ENCODE peak calls at places on chromosome 11, in ten cellular contexts. One of them, this sample, is unnamed.

GRCh38 chr11:34487430-34487829 is 26.2 kb downstream of the ELF5 start:
- DNase-seq in CD4-positive, alpha-beta T cell: no peak
- DNase-seq in body of pancreas: no peak
- DNase-seq in left lung: no peak
- DNase-seq in GM19239: no peak
- DNase-seq in stimulated activated CD4-positive, alpha-beta T cell treated with anti-CD3 and anti-CD28 coated beads, Interleukin-12 subunit alpha, Interleukin-12 subunit beta, amount 100 ng/mL, for 48 hours: no peak
- DNase-seq in ELF-1: no peak
- DNase-seq in HCT116: no peak
- DNase-seq in H7: no peak
- DNase-seq in activated CD4-positive, CD25-positive, alpha-beta regulatory T cell treated with anti-CD3 and anti-CD28 coated beads, Interleukin-2, amount 50 U/mL, for 16 hours: no peak
- DNase-seq in this sample: no peak

GRCh38 chr11:78228467-78228866 is 39.7 kb downstream of the USP35 start:
- DNase-seq in stimulated activated CD4-positive, alpha-beta T cell treated with anti-CD3 and anti-CD28 coated beads, Interleukin-12 subunit alpha, Interleukin-12 subunit beta, amount 100 ng/mL, for 48 hours: no peak
- DNase-seq in HCT116: peak; percentile 32
- DNase-seq in left lung: no peak
- DNase-seq in body of pancreas: no peak
- DNase-seq in GM19239: peak; percentile 54
- DNase-seq in H7: peak; percentile 80
- DNase-seq in activated CD4-positive, CD25-positive, alpha-beta regulatory T cell treated with anti-CD3 and anti-CD28 coated beads, Interleukin-2, amount 50 U/mL, for 16 hours: no peak
- DNase-seq in ELF-1: peak; percentile 62
- DNase-seq in CD4-positive, alpha-beta T cell: no peak
- DNase-seq in this sample: peak; percentile 87

GRCh38 chr11:64250875-64251721 is at the start of gene PLCB3:
- DNase-seq in ELF-1: peak; percentile 63
- DNase-seq in body of pancreas: peak; percentile 63
- DNase-seq in GM19239: peak; percentile 91
- DNase-seq in stimulated activated CD4-positive, alpha-beta T cell treated with anti-CD3 and anti-CD28 coated beads, Interleukin-12 subunit alpha, Interleukin-12 subunit beta, amount 100 ng/mL, for 48 hours: no peak
- DNase-seq in HCT116: no peak
- DNase-seq in CD4-positive, alpha-beta T cell: peak; percentile 39
- DNase-seq in activated CD4-positive, CD25-positive, alpha-beta regulatory T cell treated with anti-CD3 and anti-CD28 coated beads, Interleukin-2, amount 50 U/mL, for 16 hours: peak; percentile 50
- DNase-seq in H7: peak; percentile 99
- DNase-seq in left lung: peak; percentile 93
- DNase-seq in this sample: peak; percentile 51

GRCh38 chr11:35978891-35979290 is 35.0 kb downstream of the LDLRAD3 start:
- DNase-seq in ELF-1: no peak
- DNase-seq in CD4-positive, alpha-beta T cell: no peak
- DNase-seq in GM19239: no peak
- DNase-seq in body of pancreas: no peak
- DNase-seq in H7: no peak
- DNase-seq in stimulated activated CD4-positive, alpha-beta T cell treated with anti-CD3 and anti-CD28 coated beads, Interleukin-12 subunit alpha, Interleukin-12 subunit beta, amount 100 ng/mL, for 48 hours: no peak
- DNase-seq in activated CD4-positive, CD25-positive, alpha-beta regulatory T cell treated with anti-CD3 and anti-CD28 coated beads, Interleukin-2, amount 50 U/mL, for 16 hours: no peak
- DNase-seq in HCT116: no peak
- DNase-seq in left lung: no peak
- DNase-seq in this sample: no peak

GRCh38 chr11:27088353-27088752 is 47.7 kb downstream of the BBOX1 start:
- DNase-seq in HCT116: no peak
- DNase-seq in activated CD4-positive, CD25-positive, alpha-beta regulatory T cell treated with anti-CD3 and anti-CD28 coated beads, Interleukin-2, amount 50 U/mL, for 16 hours: no peak
- DNase-seq in left lung: no peak
- DNase-seq in stimulated activated CD4-positive, alpha-beta T cell treated with anti-CD3 and anti-CD28 coated beads, Interleukin-12 subunit alpha, Interleukin-12 subunit beta, amount 100 ng/mL, for 48 hours: no peak
- DNase-seq in ELF-1: no peak
- DNase-seq in body of pancreas: no peak
- DNase-seq in GM19239: no peak
- DNase-seq in H7: no peak
- DNase-seq in CD4-positive, alpha-beta T cell: no peak
- DNase-seq in this sample: no peak

GRCh38 chr11:37699644-37700043 is 1101.6 kb upstream of the RAG2 start:
- DNase-seq in body of pancreas: no peak
- DNase-seq in ELF-1: no peak
- DNase-seq in GM19239: no peak
- DNase-seq in stimulated activated CD4-positive, alpha-beta T cell treated with anti-CD3 and anti-CD28 coated beads, Interleukin-12 subunit alpha, Interleukin-12 subunit beta, amount 100 ng/mL, for 48 hours: no peak
- DNase-seq in H7: no peak
- DNase-seq in HCT116: no peak
- DNase-seq in CD4-positive, alpha-beta T cell: no peak
- DNase-seq in left lung: no peak
- DNase-seq in activated CD4-positive, CD25-positive, alpha-beta regulatory T cell treated with anti-CD3 and anti-CD28 coated beads, Interleukin-2, amount 50 U/mL, for 16 hours: no peak
- DNase-seq in this sample: no peak

GRCh38 chr11:111730031-111730430 is 36.2 kb downstream of the PPP2R1B start:
- DNase-seq in activated CD4-positive, CD25-positive, alpha-beta regulatory T cell treated with anti-CD3 and anti-CD28 coated beads, Interleukin-2, amount 50 U/mL, for 16 hours: no peak
- DNase-seq in ELF-1: no peak
- DNase-seq in H7: no peak
- DNase-seq in stimulated activated CD4-positive, alpha-beta T cell treated with anti-CD3 and anti-CD28 coated beads, Interleukin-12 subunit alpha, Interleukin-12 subunit beta, amount 100 ng/mL, for 48 hours: no peak
- DNase-seq in body of pancreas: no peak
- DNase-seq in GM19239: no peak
- DNase-seq in HCT116: no peak
- DNase-seq in CD4-positive, alpha-beta T cell: no peak
- DNase-seq in left lung: no peak
- DNase-seq in this sample: no peak

GRCh38 chr11:82682003-82682751 is 51.5 kb downstream of the FAM181B start:
- DNase-seq in H7: no peak
- DNase-seq in left lung: no peak
- DNase-seq in stimulated activated CD4-positive, alpha-beta T cell treated with anti-CD3 and anti-CD28 coated beads, Interleukin-12 subunit alpha, Interleukin-12 subunit beta, amount 100 ng/mL, for 48 hours: no peak
- DNase-seq in GM19239: peak; percentile 25
- DNase-seq in CD4-positive, alpha-beta T cell: no peak
- DNase-seq in ELF-1: peak; percentile 73
- DNase-seq in activated CD4-positive, CD25-positive, alpha-beta regulatory T cell treated with anti-CD3 and anti-CD28 coated beads, Interleukin-2, amount 50 U/mL, for 16 hours: no peak
- DNase-seq in body of pancreas: no peak
- DNase-seq in HCT116: peak; percentile 65
- DNase-seq in this sample: peak; percentile 71

GRCh38 chr11:117691206-117691490 is 105.9 kb downstream of the DSCAML1 start:
- DNase-seq in activated CD4-positive, CD25-positive, alpha-beta regulatory T cell treated with anti-CD3 and anti-CD28 coated beads, Interleukin-2, amount 50 U/mL, for 16 hours: no peak
- DNase-seq in ELF-1: no peak
- DNase-seq in left lung: no peak
- DNase-seq in stimulated activated CD4-positive, alpha-beta T cell treated with anti-CD3 and anti-CD28 coated beads, Interleukin-12 subunit alpha, Interleukin-12 subunit beta, amount 100 ng/mL, for 48 hours: no peak
- DNase-seq in GM19239: no peak
- DNase-seq in HCT116: no peak
- DNase-seq in CD4-positive, alpha-beta T cell: no peak
- DNase-seq in H7: peak; percentile 16
- DNase-seq in body of pancreas: no peak
- DNase-seq in this sample: no peak

GRCh38 chr11:85123752-85124231 is 503.4 kb downstream of the DLG2 start:
- DNase-seq in stimulated activated CD4-positive, alpha-beta T cell treated with anti-CD3 and anti-CD28 coated beads, Interleukin-12 subunit alpha, Interleukin-12 subunit beta, amount 100 ng/mL, for 48 hours: no peak
- DNase-seq in left lung: no peak
- DNase-seq in activated CD4-positive, CD25-positive, alpha-beta regulatory T cell treated with anti-CD3 and anti-CD28 coated beads, Interleukin-2, amount 50 U/mL, for 16 hours: no peak
- DNase-seq in CD4-positive, alpha-beta T cell: no peak
- DNase-seq in ELF-1: no peak
- DNase-seq in GM19239: no peak
- DNase-seq in body of pancreas: no peak
- DNase-seq in H7: no peak
- DNase-seq in HCT116: no peak
- DNase-seq in this sample: no peak

GRCh38 chr11:45560153-45560934 is 105.1 kb downstream of the CHST1 start:
- DNase-seq in ELF-1: no peak
- DNase-seq in activated CD4-positive, CD25-positive, alpha-beta regulatory T cell treated with anti-CD3 and anti-CD28 coated beads, Interleukin-2, amount 50 U/mL, for 16 hours: no peak
- DNase-seq in left lung: no peak
- DNase-seq in GM19239: no peak
- DNase-seq in body of pancreas: no peak
- DNase-seq in stimulated activated CD4-positive, alpha-beta T cell treated with anti-CD3 and anti-CD28 coated beads, Interleukin-12 subunit alpha, Interleukin-12 subunit beta, amount 100 ng/mL, for 48 hours: no peak
- DNase-seq in CD4-positive, alpha-beta T cell: no peak
- DNase-seq in HCT116: no peak
- DNase-seq in H7: no peak
- DNase-seq in this sample: no peak

GRCh38 chr11:128235958-128236357 is 351.4 kb downstream of the ETS1 start:
- DNase-seq in ELF-1: peak; percentile 47
- DNase-seq in stimulated activated CD4-positive, alpha-beta T cell treated with anti-CD3 and anti-CD28 coated beads, Interleukin-12 subunit alpha, Interleukin-12 subunit beta, amount 100 ng/mL, for 48 hours: no peak
- DNase-seq in CD4-positive, alpha-beta T cell: no peak
- DNase-seq in HCT116: no peak
- DNase-seq in left lung: no peak
- DNase-seq in body of pancreas: no peak
- DNase-seq in activated CD4-positive, CD25-positive, alpha-beta regulatory T cell treated with anti-CD3 and anti-CD28 coated beads, Interleukin-2, amount 50 U/mL, for 16 hours: no peak
- DNase-seq in GM19239: no peak
- DNase-seq in H7: no peak
- DNase-seq in this sample: no peak

GRCh38 chr11:62922653-62923371 is 1.6 kb upstream of the CHRM1 start:
- DNase-seq in left lung: no peak
- DNase-seq in HCT116: no peak
- DNase-seq in activated CD4-positive, CD25-positive, alpha-beta regulatory T cell treated with anti-CD3 and anti-CD28 coated beads, Interleukin-2, amount 50 U/mL, for 16 hours: no peak
- DNase-seq in body of pancreas: no peak
- DNase-seq in ELF-1: peak; percentile 78
- DNase-seq in GM19239: no peak
- DNase-seq in H7: peak; percentile 83
- DNase-seq in stimulated activated CD4-positive, alpha-beta T cell treated with anti-CD3 and anti-CD28 coated beads, Interleukin-12 subunit alpha, Interleukin-12 subunit beta, amount 100 ng/mL, for 48 hours: peak; percentile 32
- DNase-seq in CD4-positive, alpha-beta T cell: no peak
- DNase-seq in this sample: no peak

GRCh38 chr11:106306942-106307341 is 229.5 kb downstream of the AASDHPPT start:
- DNase-seq in stimulated activated CD4-positive, alpha-beta T cell treated with anti-CD3 and anti-CD28 coated beads, Interleukin-12 subunit alpha, Interleukin-12 subunit beta, amount 100 ng/mL, for 48 hours: no peak
- DNase-seq in activated CD4-positive, CD25-positive, alpha-beta regulatory T cell treated with anti-CD3 and anti-CD28 coated beads, Interleukin-2, amount 50 U/mL, for 16 hours: no peak
- DNase-seq in body of pancreas: no peak
- DNase-seq in ELF-1: no peak
- DNase-seq in CD4-positive, alpha-beta T cell: no peak
- DNase-seq in HCT116: no peak
- DNase-seq in GM19239: no peak
- DNase-seq in H7: no peak
- DNase-seq in left lung: no peak
- DNase-seq in this sample: no peak

GRCh38 chr11:12692238-12693074 is 18.2 kb downstream of the TEAD1 start:
- DNase-seq in ELF-1: peak; percentile 83
- DNase-seq in CD4-positive, alpha-beta T cell: no peak
- DNase-seq in HCT116: peak; percentile 60
- DNase-seq in GM19239: no peak
- DNase-seq in left lung: no peak
- DNase-seq in activated CD4-positive, CD25-positive, alpha-beta regulatory T cell treated with anti-CD3 and anti-CD28 coated beads, Interleukin-2, amount 50 U/mL, for 16 hours: no peak
- DNase-seq in stimulated activated CD4-positive, alpha-beta T cell treated with anti-CD3 and anti-CD28 coated beads, Interleukin-12 subunit alpha, Interleukin-12 subunit beta, amount 100 ng/mL, for 48 hours: no peak
- DNase-seq in H7: no peak
- DNase-seq in body of pancreas: peak; percentile 96
- DNase-seq in this sample: no peak

GRCh38 chr11:117259417-117259816 is 26.9 kb downstream of the RNF214 start:
- DNase-seq in GM19239: no peak
- DNase-seq in CD4-positive, alpha-beta T cell: no peak
- DNase-seq in ELF-1: no peak
- DNase-seq in body of pancreas: no peak
- DNase-seq in stimulated activated CD4-positive, alpha-beta T cell treated with anti-CD3 and anti-CD28 coated beads, Interleukin-12 subunit alpha, Interleukin-12 subunit beta, amount 100 ng/mL, for 48 hours: no peak
- DNase-seq in activated CD4-positive, CD25-positive, alpha-beta regulatory T cell treated with anti-CD3 and anti-CD28 coated beads, Interleukin-2, amount 50 U/mL, for 16 hours: no peak
- DNase-seq in HCT116: no peak
- DNase-seq in left lung: no peak
- DNase-seq in H7: no peak
- DNase-seq in this sample: no peak

GRCh38 chr11:121300972-121301699 is 8.6 kb downstream of the SC5D start:
- DNase-seq in body of pancreas: no peak
- DNase-seq in left lung: no peak
- DNase-seq in stimulated activated CD4-positive, alpha-beta T cell treated with anti-CD3 and anti-CD28 coated beads, Interleukin-12 subunit alpha, Interleukin-12 subunit beta, amount 100 ng/mL, for 48 hours: no peak
- DNase-seq in activated CD4-positive, CD25-positive, alpha-beta regulatory T cell treated with anti-CD3 and anti-CD28 coated beads, Interleukin-2, amount 50 U/mL, for 16 hours: no peak
- DNase-seq in HCT116: no peak
- DNase-seq in CD4-positive, alpha-beta T cell: no peak
- DNase-seq in H7: no peak
- DNase-seq in GM19239: no peak
- DNase-seq in ELF-1: no peak
- DNase-seq in this sample: no peak

This sample was measured in KBM-7.